ENCODE peak calls at places on chromosomes 1 and 21, in ten cellular contexts. M is neural progenitor cell; R is NCI-H1436 treated with DMSO at 0.1 percent for 48 hours; K is glomerular endothelial cell; Z is GM23248; F is effector memory CD8-positive, alpha-beta T cell; X is NCI-H1417; A is activated CD4-positive, alpha-beta T cell treated with anti-CD3 and anti-CD28 coated beads for 24 hours; U is choroid plexus epithelial cell; E is T-helper 9 cell. O is an unnamed sample.

GRCh38 chr1:211642870-211643269 is 32.6 kb downstream of the NEK2 start:
- DNase-seq in M (no peak), R (no peak), K (no peak), Z (no peak), F (no peak), X (no peak), A (no peak), U (no peak), E (no peak), O (no peak)

GRCh38 chr21:44377201-44377921 is 23.9 kb downstream of the TRPM2 start:
- DNase-seq in M (peak), R (peak), K (no peak), Z (no peak), F (no peak), X (peak), A (no peak), U (no peak), E (no peak), O (peak)

GRCh38 chr1:204296431-204296988 is 63.2 kb downstream of the PLEKHA6 start:
- DNase-seq in M (peak), R (no peak), K (no peak), Z (peak), F (no peak), X (no peak), A (no peak), U (peak), E (no peak), O (no peak)

GRCh38 chr1:31523012-31523411 is 53.3 kb upstream of the TINAGL1 start:
- DNase-seq in M (no peak), R (no peak), K (no peak), Z (peak), F (no peak), X (no peak), A (no peak), U (no peak), E (no peak), O (no peak)

GRCh38 chr1:215426101-215426500 is 141.0 kb upstream of the KCTD3 start:
- DNase-seq in M (no peak), R (no peak), K (no peak), Z (no peak), F (no peak), X (no peak), A (no peak), U (no peak), E (no peak), O (no peak)

GRCh38 chr1:3227372-3227704 is 158.3 kb downstream of the PRDM16 start:
- DNase-seq in M (peak), R (no peak), K (no peak), Z (no peak), F (no peak), X (no peak), A (no peak), U (no peak), E (no peak), O (no peak)

GRCh38 chr1:116671835-116672234 is 4.3 kb upstream of the IGSF3 start:
- DNase-seq in M (no peak), R (no peak), K (no peak), Z (no peak), F (no peak), X (no peak), A (no peak), U (no peak), E (no peak), O (no peak)

GRCh38 chr1:225469051-225469450 is 41.2 kb upstream of the LBR start:
- DNase-seq in M (no peak), R (no peak), K (no peak), Z (no peak), F (no peak), X (no peak), A (no peak), U (no peak), E (no peak), O (no peak)

GRCh38 chr1:175317309-175317708 is 124.7 kb upstream of the KIAA0040 start:
- DNase-seq in M (peak), R (no peak), K (peak), Z (no peak), F (peak), X (peak), A (no peak), U (peak), E (peak), O (no peak)

GRCh38 chr1:47031059-47031458 is 7.6 kb downstream of the CYP4X1 start:
- DNase-seq in M (no peak), R (no peak), K (peak), Z (peak), F (no peak), X (no peak), A (no peak), U (peak), E (no peak), O (no peak)

GRCh38 chr1:204803607-204804006 is 67.1 kb upstream of the NFASC start:
- DNase-seq in M (no peak), R (no peak), K (no peak), Z (no peak), F (no peak), X (no peak), A (no peak), U (no peak), E (no peak), O (no peak)

GRCh38 chr1:55304306-55304705 is 89.1 kb upstream of the USP24 start:
- DNase-seq in M (peak), R (no peak), K (no peak), Z (no peak), F (no peak), X (no peak), A (no peak), U (no peak), E (no peak), O (no peak)

GRCh38 chr1:212182585-212182984 is 102.6 kb upstream of the PPP2R5A start:
- DNase-seq in M (no peak), R (no peak), K (no peak), Z (no peak), F (no peak), X (no peak), A (no peak), U (no peak), E (no peak), O (no peak)

GRCh38 chr21:31346256-31346821 is 2.3 kb upstream of the TIAM1 start:
- DNase-seq in M (no peak), R (no peak), K (no peak), Z (no peak), F (no peak), X (no peak), A (no peak), U (no peak), E (no peak), O (no peak)

GRCh38 chr1:71780681-71781080 is 501.7 kb downstream of the NEGR1 start:
- DNase-seq in M (no peak), R (no peak), K (no peak), Z (peak), F (no peak), X (no peak), A (no peak), U (no peak), E (no peak), O (no peak)

GRCh38 chr1:204688776-204689175 is 3.2 kb upstream of the LRRN2 start:
- DNase-seq in M (no peak), R (no peak), K (no peak), Z (no peak), F (no peak), X (no peak), A (no peak), U (no peak), E (no peak), O (no peak)

GRCh38 chr1:55275151-55275748 is 60.1 kb upstream of the USP24 start:
- DNase-seq in M (peak), R (no peak), K (no peak), Z (peak), F (no peak), X (no peak), A (no peak), U (peak), E (no peak), O (no peak)

GRCh38 chr21:35294231-35294898 is 245.3 kb upstream of the RUNX1 start:
- DNase-seq in M (peak), R (peak), K (no peak), Z (peak), F (no peak), X (peak), A (no peak), U (no peak), E (no peak), O (no peak)

GRCh38 chr1:18836654-18837053 is 22.8 kb downstream of the TAS1R2 start:
- DNase-seq in M (no peak), R (no peak), K (no peak), Z (no peak), F (no peak), X (no peak), A (no peak), U (peak), E (no peak), O (no peak)

GRCh38 chr1:248821101-248821500 is 4.6 kb downstream of the SH3BP5L start:
- DNase-seq in M (no peak), R (no peak), K (no peak), Z (peak), F (no peak), X (no peak), A (no peak), U (peak), E (no peak), O (peak)

GRCh38 chr1:53683986-53684740 is 54.8 kb downstream of the GLIS1 start:
- DNase-seq in M (peak), R (no peak), K (no peak), Z (no peak), F (no peak), X (peak), A (no peak), U (no peak), E (no peak), O (no peak)

GRCh38 chr1:32998009-32998555 is 33.5 kb upstream of the RNF19B start:
- DNase-seq in M (no peak), R (no peak), K (no peak), Z (peak), F (no peak), X (no peak), A (no peak), U (no peak), E (no peak), O (no peak)

GRCh38 chr1:155005076-155005971 is 2.7 kb downstream of the ZBTB7B start:
- DNase-seq in M (no peak), R (no peak), K (no peak), Z (peak), F (no peak), X (peak), A (no peak), U (no peak), E (no peak), O (peak)

GRCh38 chr1:214058071-214058470 is 70.3 kb downstream of the PROX1 start:
- DNase-seq in M (no peak), R (no peak), K (no peak), Z (no peak), F (no peak), X (no peak), A (no peak), U (no peak), E (no peak), O (no peak)

O was measured in cardiac septum.